ENCODE peak calls at places on chromosomes 1 and 21, in ten cellular contexts. One of them, this sample, is unnamed.
A peak's percentile ranks its signal among the peaks of the same experiment; 100 is the strongest.

GRCh38 chr1:154972517-154973343 is 1.8 kb upstream of the CKS1B start:
- DNase-seq in left lung: peak; percentile 85
- DNase-seq in HFFc6: peak; percentile 95
- DNase-seq in lower lobe of right lung: peak; percentile 82
- DNase-seq in cardiac muscle cell: peak; percentile 98
- DNase-seq in B cell: no peak
- DNase-seq in fibroblast of mammary gland: peak; percentile 88
- DNase-seq in mammary epithelial cell: peak; percentile 97
- DNase-seq in kidney epithelial cell: peak; percentile 89
- DNase-seq in body of pancreas: peak; percentile 86
- DNase-seq in this sample: no peak

GRCh38 chr1:245735831-245736530 is 581.2 kb downstream of the KIF26B start:
- DNase-seq in left lung: no peak
- DNase-seq in HFFc6: no peak
- DNase-seq in lower lobe of right lung: no peak
- DNase-seq in cardiac muscle cell: peak; percentile 70
- DNase-seq in B cell: no peak
- DNase-seq in fibroblast of mammary gland: peak; percentile 78
- DNase-seq in mammary epithelial cell: peak; percentile 6
- DNase-seq in kidney epithelial cell: no peak
- DNase-seq in body of pancreas: no peak
- DNase-seq in this sample: no peak

GRCh38 chr1:200081151-200081981 is 53.9 kb downstream of the NR5A2 start:
- DNase-seq in left lung: no peak
- DNase-seq in HFFc6: no peak
- DNase-seq in lower lobe of right lung: no peak
- DNase-seq in cardiac muscle cell: no peak
- DNase-seq in B cell: no peak
- DNase-seq in fibroblast of mammary gland: no peak
- DNase-seq in mammary epithelial cell: no peak
- DNase-seq in kidney epithelial cell: no peak
- DNase-seq in body of pancreas: no peak
- DNase-seq in this sample: no peak

GRCh38 chr1:165912638-165913037 is 85.2 kb downstream of the UCK2 start:
- DNase-seq in left lung: no peak
- DNase-seq in HFFc6: no peak
- DNase-seq in lower lobe of right lung: no peak
- DNase-seq in cardiac muscle cell: no peak
- DNase-seq in B cell: no peak
- DNase-seq in fibroblast of mammary gland: no peak
- DNase-seq in mammary epithelial cell: no peak
- DNase-seq in kidney epithelial cell: no peak
- DNase-seq in body of pancreas: no peak
- DNase-seq in this sample: no peak

GRCh38 chr21:14482165-14482564 is 64.0 kb downstream of the SAMSN1 start:
- DNase-seq in left lung: no peak
- DNase-seq in HFFc6: no peak
- DNase-seq in lower lobe of right lung: no peak
- DNase-seq in cardiac muscle cell: no peak
- DNase-seq in B cell: peak; percentile 15
- DNase-seq in fibroblast of mammary gland: no peak
- DNase-seq in mammary epithelial cell: no peak
- DNase-seq in kidney epithelial cell: no peak
- DNase-seq in body of pancreas: no peak
- DNase-seq in this sample: no peak

GRCh38 chr1:67760030-67760821 is 73.0 kb downstream of the GNG12 start:
- DNase-seq in left lung: no peak
- DNase-seq in HFFc6: peak; percentile 72
- DNase-seq in lower lobe of right lung: peak; percentile 53
- DNase-seq in cardiac muscle cell: peak; percentile 76
- DNase-seq in B cell: peak; percentile 36
- DNase-seq in fibroblast of mammary gland: peak; percentile 83
- DNase-seq in mammary epithelial cell: peak; percentile 81
- DNase-seq in kidney epithelial cell: peak; percentile 72
- DNase-seq in body of pancreas: peak; percentile 76
- DNase-seq in this sample: peak; percentile 66

GRCh38 chr1:241902376-241903067 is 54.5 kb downstream of the EXO1 start:
- DNase-seq in left lung: no peak
- DNase-seq in HFFc6: peak; percentile 1
- DNase-seq in lower lobe of right lung: no peak
- DNase-seq in cardiac muscle cell: peak; percentile 9
- DNase-seq in B cell: no peak
- DNase-seq in fibroblast of mammary gland: peak; percentile 23
- DNase-seq in mammary epithelial cell: no peak
- DNase-seq in kidney epithelial cell: no peak
- DNase-seq in body of pancreas: no peak
- DNase-seq in this sample: no peak

GRCh38 chr1:166514067-166514466 is 325.2 kb upstream of the POGK start:
- DNase-seq in left lung: no peak
- DNase-seq in HFFc6: no peak
- DNase-seq in lower lobe of right lung: no peak
- DNase-seq in cardiac muscle cell: no peak
- DNase-seq in B cell: no peak
- DNase-seq in fibroblast of mammary gland: no peak
- DNase-seq in mammary epithelial cell: no peak
- DNase-seq in kidney epithelial cell: no peak
- DNase-seq in body of pancreas: no peak
- DNase-seq in this sample: no peak

GRCh38 chr1:175131100-175131499 is 61.5 kb downstream of the KIAA0040 start:
- DNase-seq in left lung: no peak
- DNase-seq in HFFc6: no peak
- DNase-seq in lower lobe of right lung: no peak
- DNase-seq in cardiac muscle cell: no peak
- DNase-seq in B cell: no peak
- DNase-seq in fibroblast of mammary gland: no peak
- DNase-seq in mammary epithelial cell: no peak
- DNase-seq in kidney epithelial cell: no peak
- DNase-seq in body of pancreas: no peak
- DNase-seq in this sample: no peak

GRCh38 chr1:175134500-175134899 is 58.1 kb downstream of the KIAA0040 start:
- DNase-seq in left lung: no peak
- DNase-seq in HFFc6: no peak
- DNase-seq in lower lobe of right lung: no peak
- DNase-seq in cardiac muscle cell: no peak
- DNase-seq in B cell: no peak
- DNase-seq in fibroblast of mammary gland: no peak
- DNase-seq in mammary epithelial cell: no peak
- DNase-seq in kidney epithelial cell: no peak
- DNase-seq in body of pancreas: no peak
- DNase-seq in this sample: no peak

GRCh38 chr1:175132456-175132855 is 60.1 kb downstream of the KIAA0040 start:
- DNase-seq in left lung: no peak
- DNase-seq in HFFc6: peak; percentile 59
- DNase-seq in lower lobe of right lung: no peak
- DNase-seq in cardiac muscle cell: peak; percentile 42
- DNase-seq in B cell: no peak
- DNase-seq in fibroblast of mammary gland: peak; percentile 49
- DNase-seq in mammary epithelial cell: no peak
- DNase-seq in kidney epithelial cell: no peak
- DNase-seq in body of pancreas: no peak
- DNase-seq in this sample: no peak

GRCh38 chr1:175130649-175131045 is 61.9 kb downstream of the KIAA0040 start:
- DNase-seq in left lung: no peak
- DNase-seq in HFFc6: no peak
- DNase-seq in lower lobe of right lung: no peak
- DNase-seq in cardiac muscle cell: no peak
- DNase-seq in B cell: no peak
- DNase-seq in fibroblast of mammary gland: no peak
- DNase-seq in mammary epithelial cell: no peak
- DNase-seq in kidney epithelial cell: no peak
- DNase-seq in body of pancreas: no peak
- DNase-seq in this sample: no peak

GRCh38 chr1:175133693-175134435 is 58.7 kb downstream of the KIAA0040 start:
- DNase-seq in left lung: no peak
- DNase-seq in HFFc6: no peak
- DNase-seq in lower lobe of right lung: no peak
- DNase-seq in cardiac muscle cell: no peak
- DNase-seq in B cell: no peak
- DNase-seq in fibroblast of mammary gland: peak; percentile 54
- DNase-seq in mammary epithelial cell: no peak
- DNase-seq in kidney epithelial cell: no peak
- DNase-seq in body of pancreas: no peak
- DNase-seq in this sample: no peak
- TF ChIP-seq CTCF in left lung: no peak
- TF ChIP-seq CTCF in HFFc6: no peak
- TF ChIP-seq CTCF in lower lobe of right lung: no peak
- TF ChIP-seq CTCF in cardiac muscle cell: no peak
- TF ChIP-seq CTCF in B cell: no peak
- TF ChIP-seq CTCF in fibroblast of mammary gland: no peak
- TF ChIP-seq CTCF in mammary epithelial cell: no peak
- TF ChIP-seq CTCF in kidney epithelial cell: no peak
- TF ChIP-seq CTCF in body of pancreas: no peak
- TF ChIP-seq CTCF in this sample: no peak

GRCh38 chr1:34113887-34114286 is 51.1 kb downstream of the CSMD2 start:
- DNase-seq in left lung: no peak
- DNase-seq in HFFc6: peak; percentile 30
- DNase-seq in lower lobe of right lung: no peak
- DNase-seq in cardiac muscle cell: peak; percentile 1
- DNase-seq in B cell: no peak
- DNase-seq in fibroblast of mammary gland: peak; percentile 34
- DNase-seq in mammary epithelial cell: peak; percentile 1
- DNase-seq in kidney epithelial cell: no peak
- DNase-seq in body of pancreas: no peak
- DNase-seq in this sample: no peak
- TF ChIP-seq CTCF in left lung: no peak
- TF ChIP-seq CTCF in HFFc6: peak; percentile 72
- TF ChIP-seq CTCF in lower lobe of right lung: no peak
- TF ChIP-seq CTCF in cardiac muscle cell: no peak
- TF ChIP-seq CTCF in B cell: no peak
- TF ChIP-seq CTCF in fibroblast of mammary gland: peak; percentile 40
- TF ChIP-seq CTCF in mammary epithelial cell: peak; percentile 45
- TF ChIP-seq CTCF in kidney epithelial cell: peak; percentile 33
- TF ChIP-seq CTCF in body of pancreas: peak; percentile 34
- TF ChIP-seq CTCF in this sample: peak; percentile 51

DNA sequence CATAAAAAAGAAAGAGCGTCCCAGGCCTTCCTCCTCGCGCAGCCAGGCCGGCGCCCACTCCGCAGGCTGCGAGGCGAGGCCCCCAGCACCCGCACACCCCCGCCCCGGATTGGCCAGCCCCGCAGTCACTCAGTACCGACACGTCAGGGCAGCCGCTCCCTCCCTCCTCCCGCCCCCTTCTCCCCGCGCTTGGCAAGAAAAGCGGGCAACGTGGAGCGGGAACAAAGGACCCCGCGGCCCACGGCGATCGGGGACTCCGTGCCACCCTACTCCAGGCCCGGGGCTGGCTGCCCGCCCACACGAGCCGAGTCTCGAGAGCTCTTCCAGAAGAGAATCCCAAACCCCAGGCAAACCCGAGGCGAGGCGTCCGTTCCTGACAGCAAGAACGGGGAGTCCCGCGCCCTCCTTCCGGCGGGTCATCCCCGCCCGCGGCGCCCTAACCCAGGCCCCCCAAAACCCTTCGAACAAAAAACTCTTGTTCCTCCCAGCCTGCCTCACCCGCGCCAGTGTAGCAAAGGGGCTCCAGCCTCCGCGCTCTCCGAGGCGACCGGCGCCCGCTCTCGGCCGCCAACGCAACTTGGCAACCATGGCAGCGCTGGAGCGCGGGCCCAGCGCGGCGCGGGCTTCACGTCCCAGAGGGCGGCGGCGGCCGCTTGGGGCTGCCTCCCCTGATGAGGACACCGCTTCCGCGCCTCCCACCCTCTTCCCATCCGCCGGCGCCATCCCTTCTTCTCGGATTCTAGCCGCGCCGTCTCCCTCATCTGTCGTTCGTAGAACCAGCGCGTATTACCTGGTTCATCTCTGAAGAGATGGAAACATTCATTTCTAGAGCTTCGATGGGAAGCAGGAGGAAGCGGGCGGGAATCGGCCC is 645 bp downstream of the IVNS1ABP start:
- DNase-seq in left lung: peak; percentile 96
- DNase-seq in HFFc6: peak; percentile 90
- DNase-seq in lower lobe of right lung: peak; percentile 95
- DNase-seq in cardiac muscle cell: peak; percentile 94
- DNase-seq in B cell: peak; percentile 84
- DNase-seq in fibroblast of mammary gland: peak; percentile 84
- DNase-seq in mammary epithelial cell: peak; percentile 88
- DNase-seq in kidney epithelial cell: peak; percentile 35
- DNase-seq in body of pancreas: peak; percentile 92
- DNase-seq in this sample: peak; percentile 93
- TF ChIP-seq CTCF in left lung: no peak
- TF ChIP-seq CTCF in HFFc6: no peak
- TF ChIP-seq CTCF in lower lobe of right lung: no peak
- TF ChIP-seq CTCF in cardiac muscle cell: no peak
- TF ChIP-seq CTCF in B cell: no peak
- TF ChIP-seq CTCF in fibroblast of mammary gland: no peak
- TF ChIP-seq CTCF in mammary epithelial cell: no peak
- TF ChIP-seq CTCF in kidney epithelial cell: no peak
- TF ChIP-seq CTCF in body of pancreas: no peak
- TF ChIP-seq CTCF in this sample: no peak

GRCh38 chr21:42377951-42378340 is 11.6 kb upstream of the TFF1 start:
- DNase-seq in left lung: no peak
- DNase-seq in HFFc6: no peak
- DNase-seq in lower lobe of right lung: no peak
- DNase-seq in cardiac muscle cell: no peak
- DNase-seq in B cell: no peak
- DNase-seq in fibroblast of mammary gland: no peak
- DNase-seq in mammary epithelial cell: no peak
- DNase-seq in kidney epithelial cell: no peak
- DNase-seq in body of pancreas: no peak
- DNase-seq in this sample: no peak

GRCh38 chr21:42375141-42375905 is 9.0 kb upstream of the TFF1 start:
- DNase-seq in left lung: peak; percentile 57
- DNase-seq in HFFc6: no peak
- DNase-seq in lower lobe of right lung: peak; percentile 32
- DNase-seq in cardiac muscle cell: no peak
- DNase-seq in B cell: no peak
- DNase-seq in fibroblast of mammary gland: no peak
- DNase-seq in mammary epithelial cell: no peak
- DNase-seq in kidney epithelial cell: no peak
- DNase-seq in body of pancreas: no peak
- DNase-seq in this sample: no peak

GRCh38 chr21:42377211-42377950 is 11.0 kb upstream of the TFF1 start:
- DNase-seq in left lung: peak; percentile 58
- DNase-seq in HFFc6: no peak
- DNase-seq in lower lobe of right lung: peak; percentile 4
- DNase-seq in cardiac muscle cell: no peak
- DNase-seq in B cell: no peak
- DNase-seq in fibroblast of mammary gland: no peak
- DNase-seq in mammary epithelial cell: no peak
- DNase-seq in kidney epithelial cell: no peak
- DNase-seq in body of pancreas: no peak
- DNase-seq in this sample: no peak

GRCh38 chr21:42375966-42376337 is 9.6 kb upstream of the TFF1 start:
- DNase-seq in left lung: peak; percentile 32
- DNase-seq in HFFc6: no peak
- DNase-seq in lower lobe of right lung: no peak
- DNase-seq in cardiac muscle cell: no peak
- DNase-seq in B cell: no peak
- DNase-seq in fibroblast of mammary gland: no peak
- DNase-seq in mammary epithelial cell: no peak
- DNase-seq in kidney epithelial cell: no peak
- DNase-seq in body of pancreas: no peak
- DNase-seq in this sample: no peak

DNA sequence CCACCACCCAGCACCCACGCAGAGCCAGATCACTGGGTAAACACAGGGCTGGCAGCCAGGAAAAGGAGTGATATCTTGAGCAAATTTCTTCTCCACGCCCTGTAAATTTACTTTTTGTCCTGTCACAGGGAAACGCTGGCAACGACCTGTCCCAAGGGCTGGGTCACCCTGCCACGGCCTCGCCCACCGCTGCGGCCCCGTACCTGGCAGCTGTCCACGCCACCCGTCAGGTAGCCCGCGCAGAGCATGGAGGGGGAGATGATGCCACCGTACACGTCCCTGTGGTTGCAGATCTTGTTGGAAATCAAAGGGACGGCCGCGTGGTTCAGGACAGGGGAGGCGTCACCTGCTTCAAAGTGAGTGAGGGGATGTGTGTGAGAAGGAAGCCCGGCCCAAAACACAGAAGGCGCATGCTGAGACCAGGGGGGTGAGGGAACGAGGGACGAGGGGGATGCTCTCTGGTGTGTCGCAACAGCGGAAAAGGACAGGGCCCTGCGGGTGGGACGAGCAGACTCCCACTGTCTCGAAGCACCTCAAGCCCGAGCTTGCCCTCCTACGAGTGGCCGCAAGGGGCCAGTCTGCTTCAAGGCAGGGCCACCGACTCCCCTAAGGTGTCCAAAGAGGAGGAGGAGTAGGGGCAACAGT is 10.1 kb upstream of the TFF1 start:
- DNase-seq in left lung: peak; percentile 69
- DNase-seq in HFFc6: no peak
- DNase-seq in lower lobe of right lung: peak; percentile 50
- DNase-seq in cardiac muscle cell: no peak
- DNase-seq in B cell: no peak
- DNase-seq in fibroblast of mammary gland: no peak
- DNase-seq in mammary epithelial cell: no peak
- DNase-seq in kidney epithelial cell: no peak
- DNase-seq in body of pancreas: peak; percentile 43
- DNase-seq in this sample: no peak
- TF ChIP-seq CTCF in left lung: no peak
- TF ChIP-seq CTCF in HFFc6: no peak
- TF ChIP-seq CTCF in lower lobe of right lung: no peak
- TF ChIP-seq CTCF in cardiac muscle cell: no peak
- TF ChIP-seq CTCF in B cell: no peak
- TF ChIP-seq CTCF in fibroblast of mammary gland: no peak
- TF ChIP-seq CTCF in mammary epithelial cell: peak; percentile 45
- TF ChIP-seq CTCF in kidney epithelial cell: no peak
- TF ChIP-seq CTCF in body of pancreas: no peak
- TF ChIP-seq CTCF in this sample: no peak

This sample was measured in mesothelial cell of epicardium.